ENCODE peak calls at places on chromosomes 3 and 15, in six cellular contexts. F is A673, U is ovary, Y is neural progenitor cell, N is colonic mucosa, P is left ventricle myocardium inferior. T is an unnamed sample. For H3K27me3, the result is how much of the 10 kb centered on the place peaks cover.

GRCh38 chr3:102158080-102158756 is 276.6 kb upstream of the ZPLD1 start:
- DNase-seq in F (no peak), U (no peak), Y (no peak), N (no peak), P (no peak), T (no peak)

GRCh38 chr3:118108769-118109168 is 925.9 kb downstream of the IGSF11 start:
- DNase-seq in F (no peak), U (no peak), Y (no peak), N (no peak), P (no peak), T (no peak)

GRCh38 chr15:50390549-50391264 is 33.5 kb upstream of the USP8 start:
- DNase-seq in F (no peak), U (no peak), Y (no peak), N (no peak), P (no peak), T (no peak)

GRCh38 chr15:22262613-22263020 is 182.3 kb downstream of the OR4M2 start:
- DNase-seq in F (no peak), U (no peak), Y (no peak), N (no peak), P (no peak), T (no peak)

GRCh38 chr15:25237291-25237978 is 201.4 kb downstream of the UBE3A start:
- DNase-seq in F (no peak), U (no peak), Y (no peak), N (no peak), P (no peak), T (no peak)

GRCh38 chr15:39084683-39085530 is 496.0 kb upstream of the THBS1 start:
- DNase-seq in F (no peak), U (peak), Y (no peak), N (peak), P (peak), T (no peak)

GRCh38 chr15:61687124-61687523 is 373.1 kb downstream of the VPS13C start:
- DNase-seq in F (no peak), U (no peak), Y (no peak), N (no peak), P (no peak), T (no peak)

GRCh38 chr3:113166719-113167492 is 44.5 kb upstream of the BOC start:
- DNase-seq in F (peak), U (peak), Y (peak), N (no peak), P (peak), T (peak)

GRCh38 chr15:38842991-38843610 is 278.5 kb upstream of the RASGRP1 start:
- DNase-seq in F (no peak), U (no peak), Y (no peak), N (no peak), P (no peak), T (no peak)

GRCh38 chr3:182258538-182259177 is 534.6 kb upstream of the ATP11B start:
- DNase-seq in F (peak), U (no peak), Y (peak), N (no peak), P (no peak), T (no peak)

GRCh38 chr3:130829575-130829947 is 64.3 kb upstream of the ATP2C1 start:
- DNase-seq in F (no peak), U (no peak), Y (no peak), N (no peak), P (no peak), T (no peak)

GRCh38 chr15:67783303-67783702 is 42.0 kb upstream of the SKOR1 start:
- DNase-seq in F (no peak), U (no peak), Y (no peak), N (no peak), P (no peak), T (peak)

GRCh38 chr15:35167675-35168074 is 82.6 kb upstream of the NANOGP8 start:
- DNase-seq in F (peak), U (no peak), Y (no peak), N (no peak), P (no peak), T (no peak)

GRCh38 chr3:11459147-11459837 is 184.4 kb downstream of the VGLL4 start:
- DNase-seq in F (no peak), U (no peak), Y (no peak), N (no peak), P (no peak), T (no peak)

GRCh38 chr3:58013973-58014649 is 5.9 kb downstream of the FLNB start:
- DNase-seq in F (peak), U (peak), Y (no peak), N (no peak), P (peak), T (peak)

GRCh38 chr3:141271279-141272033 is 39.8 kb downstream of the PXYLP1 start:
- DNase-seq in F (no peak), U (no peak), Y (no peak), N (no peak), P (no peak), T (no peak)

GRCh38 chr15:28021281-28022039 is 77.7 kb downstream of the OCA2 start:
- DNase-seq in F (peak), U (peak), Y (peak), N (peak), P (peak), T (peak)

GRCh38 chr3:104939196-104939595 is 427.5 kb upstream of the ALCAM start:
- DNase-seq in F (no peak), U (no peak), Y (no peak), N (no peak), P (no peak), T (no peak)

GRCh38 chr3:8909160-8909559 is 54.1 kb downstream of the RAD18 start:
- DNase-seq in F (no peak), U (no peak), Y (no peak), N (no peak), P (no peak), T (no peak)

GRCh38 chr15:72318408-72318942 is 1.5 kb downstream of the CELF6 start:
- DNase-seq in F (no peak), U (no peak), Y (no peak), N (no peak), P (no peak), T (no peak)

GRCh38 chr3:151770941-151771340 is 37.2 kb downstream of the AADACL2 start:
- DNase-seq in F (no peak), U (peak), Y (no peak), N (peak), P (peak), T (no peak)

GRCh38 chr15:69034352-69034751 is 19.9 kb downstream of the NOX5 start:
- DNase-seq in F (no peak), U (no peak), Y (no peak), N (no peak), P (no peak), T (no peak)

GRCh38 chr15:69666441-69666882 is 213.8 kb downstream of the RPLP1 start:
- DNase-seq in F (no peak), U (peak), Y (no peak), N (no peak), P (peak), T (no peak)

GRCh38 chr3:98788651-98789050 is 25.5 kb downstream of the ST3GAL6 start:
- DNase-seq in F (no peak), U (no peak), Y (no peak), N (no peak), P (peak), T (no peak)

GRCh38 chr3:25854635-25855034 is 64.7 kb downstream of the OXSM start:
- DNase-seq in F (no peak), U (no peak), Y (no peak), N (no peak), P (no peak), T (no peak)

GRCh38 chr3:146543461-146544012 is 870 bp downstream of the PLSCR1 start:
- DNase-seq in F (peak), U (no peak), Y (no peak), N (peak), P (no peak), T (no peak)

GRCh38 chr3:42033741-42034140 is 57.4 kb upstream of the TRAK1 start:
- DNase-seq in F (no peak), U (no peak), Y (no peak), N (no peak), P (no peak), T (no peak)

GRCh38 chr3:42035816-42036482 is 55.2 kb upstream of the TRAK1 start:
- DNase-seq in F (no peak), U (no peak), Y (no peak), N (peak), P (peak), T (no peak)

GRCh38 chr3:42031808-42032475 is 59.2 kb upstream of the TRAK1 start:
- DNase-seq in F (no peak), U (no peak), Y (peak), N (peak), P (no peak), T (peak)

GRCh38 chr3:42035007-42035406 is 56.1 kb upstream of the TRAK1 start:
- DNase-seq in F (no peak), U (no peak), Y (no peak), N (peak), P (no peak), T (no peak)

GRCh38 chr3:42032693-42033349 is 58.3 kb upstream of the TRAK1 start:
- DNase-seq in F (peak), U (peak), Y (peak), N (peak), P (peak), T (no peak)
- H3K27ac ChIP-seq in F (no peak), U (no peak), Y (no peak), N (peak), P (peak), T (peak)

DNA sequence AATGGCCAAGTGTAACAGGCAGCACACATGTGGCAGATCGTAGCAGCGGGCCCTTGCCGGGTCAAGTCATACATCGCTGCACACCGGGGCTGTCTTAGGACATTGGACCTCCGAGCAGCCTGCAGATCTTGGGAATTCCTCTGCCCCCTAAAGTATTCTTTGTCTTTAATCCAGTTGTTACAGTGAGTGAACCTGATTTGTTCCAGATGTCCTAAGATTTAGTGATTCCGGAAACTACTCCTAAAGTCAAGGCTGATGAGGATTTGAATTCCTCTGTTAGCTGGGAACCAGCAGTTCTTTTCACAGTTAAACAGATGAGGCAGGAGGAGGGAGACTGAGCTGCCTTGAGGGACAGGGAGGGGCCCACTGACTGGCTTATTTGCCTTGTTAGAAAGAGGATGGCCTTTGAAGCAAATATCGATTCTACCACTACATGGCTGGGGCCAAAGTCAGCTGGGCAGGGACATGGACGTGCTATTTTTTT is 190.6 kb upstream of the CTDSPL start:
- DNase-seq in F (peak), U (no peak), Y (peak), N (no peak), P (no peak), T (no peak)
- H3K27me3 ChIP-seq in F (under half), U (under half), Y (under half), N (under half), P (under half), T (under half)

GRCh38 chr3:134372405-134373277 is 1.6 kb downstream of the AMOTL2 start:
- DNase-seq in F (no peak), U (no peak), Y (no peak), N (no peak), P (no peak), T (peak)
- TF ChIP-seq CTCF in F (no peak), U (no peak), Y (no peak), N (no peak), P (no peak), T (no peak)

DNA sequence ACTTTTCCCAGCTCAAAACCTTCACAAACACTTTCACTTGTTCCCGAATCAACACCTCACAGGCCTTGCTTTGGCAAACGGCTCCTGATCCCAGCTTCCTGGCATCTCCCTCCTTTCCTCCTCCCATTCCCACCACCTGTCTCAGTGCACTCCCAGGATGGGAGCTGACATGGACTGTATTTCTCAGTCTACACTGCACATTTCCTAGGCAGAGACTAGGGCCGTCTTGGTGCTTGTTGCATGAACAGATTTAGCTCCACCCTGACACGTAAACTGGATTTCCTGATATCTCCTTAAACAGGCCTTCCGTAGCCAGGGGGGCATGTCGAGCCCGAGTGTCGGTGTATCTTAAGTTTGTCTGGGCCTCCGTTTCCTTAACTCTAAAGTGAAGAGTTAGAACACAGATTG is 790 bp upstream of the WHAMM start:
- DNase-seq in F (no peak), U (no peak), Y (no peak), N (peak), P (no peak), T (no peak)
- H3K27ac ChIP-seq in F (no peak), U (no peak), Y (no peak), N (peak), P (peak), T (no peak)

T was measured in endodermal cell.